ENCODE peak calls at places on chromosome 13, in nine cellular contexts. P is CD4-positive, alpha-beta memory T cell; R is right atrium auricular region; M is right lobe of liver; L is breast epithelium; C is A549; E is pancreas; Z is mesendoderm; S is right cardiac atrium. A is an unnamed sample.

GRCh38 chr13:70375718-70376117 is 267.5 kb upstream of the KLHL1 start:
- DNase-seq in Z (no peak), M (no peak), C (no peak), S (no peak), L (no peak), E (no peak), P (no peak), R (no peak), A (no peak)

GRCh38 chr13:76848596-76848995 is 37.6 kb downstream of the KCTD12 start:
- DNase-seq in L (no peak), R (no peak), Z (no peak), M (no peak), C (no peak), S (peak; percentile 66), P (no peak), E (no peak), A (no peak)

GRCh38 chr13:19781526-19781925 is 1.2 kb downstream of the PSPC1 start:
- DNase-seq in C (no peak), M (no peak), S (no peak), L (no peak), R (no peak), P (no peak), Z (no peak), E (no peak), A (no peak)

GRCh38 chr13:73171926-73172325 is 113.1 kb downstream of the KLF5 start:
- DNase-seq in C (no peak), L (no peak), M (no peak), E (no peak), R (no peak), S (no peak), Z (peak; percentile 89), P (no peak), A (no peak)

GRCh38 chr13:33172911-33173310 is 112.6 kb downstream of the STARD13 start:
- DNase-seq in E (no peak), C (no peak), R (no peak), S (no peak), P (no peak), L (no peak), M (no peak), Z (no peak), A (no peak)

GRCh38 chr13:26861951-26862350 is 101.4 kb upstream of the GPR12 start:
- DNase-seq in S (no peak), C (no peak), E (no peak), M (no peak), P (no peak), R (no peak), L (peak; percentile 35), Z (no peak), A (no peak)

GRCh38 chr13:87887459-87888123 is 216.4 kb downstream of the SLITRK5 start:
- DNase-seq in L (no peak), S (no peak), R (no peak), P (no peak), M (no peak), E (no peak), C (no peak), Z (no peak), A (no peak)

GRCh38 chr13:110312669-110313031 is 5.6 kb downstream of the COL4A2 start:
- DNase-seq in E (no peak), S (no peak), P (no peak), L (peak; percentile 17), R (peak; percentile 59), C (no peak), M (no peak), Z (peak; percentile 52), A (no peak)

GRCh38 chr13:52009985-52010384 is 1.3 kb downstream of the ATP7B start:
- DNase-seq in M (no peak), R (no peak), E (no peak), Z (no peak), P (no peak), C (no peak), S (no peak), L (no peak), A (no peak)

GRCh38 chr13:102703721-102704035 is 8.8 kb upstream of the METTL21C start:
- DNase-seq in S (no peak), P (no peak), E (no peak), Z (peak; percentile 34), C (no peak), R (no peak), M (no peak), L (no peak), A (no peak)

GRCh38 chr13:68509734-68510621 is 1279.8 kb upstream of the PCDH9 start:
- DNase-seq in P (no peak), C (no peak), M (no peak), L (no peak), Z (no peak), E (no peak), R (no peak), S (no peak), A (no peak)

GRCh38 chr13:77305276-77305675 is 21.6 kb downstream of the MYCBP2 start:
- DNase-seq in E (no peak), L (no peak), S (no peak), C (no peak), P (no peak), Z (no peak), R (no peak), M (no peak), A (no peak)

GRCh38 chr13:111006508-111007031 is 91.7 kb upstream of the ANKRD10 start:
- DNase-seq in R (peak; percentile 89), L (peak; percentile 50), M (no peak), S (peak; percentile 94), E (peak; percentile 89), P (no peak), C (no peak), Z (peak; percentile 61), A (peak; percentile 87)

GRCh38 chr13:39515231-39515630 is 87.8 kb downstream of the LHFPL6 start:
- DNase-seq in E (no peak), L (no peak), S (no peak), R (no peak), P (no peak), C (no peak), Z (peak; percentile 79), M (no peak), A (no peak)

GRCh38 chr13:49603318-49603717 is 18.0 kb upstream of the RCBTB1 start:
- DNase-seq in P (no peak), C (no peak), S (no peak), E (no peak), R (no peak), M (no peak), L (no peak), Z (no peak), A (no peak)

DNA sequence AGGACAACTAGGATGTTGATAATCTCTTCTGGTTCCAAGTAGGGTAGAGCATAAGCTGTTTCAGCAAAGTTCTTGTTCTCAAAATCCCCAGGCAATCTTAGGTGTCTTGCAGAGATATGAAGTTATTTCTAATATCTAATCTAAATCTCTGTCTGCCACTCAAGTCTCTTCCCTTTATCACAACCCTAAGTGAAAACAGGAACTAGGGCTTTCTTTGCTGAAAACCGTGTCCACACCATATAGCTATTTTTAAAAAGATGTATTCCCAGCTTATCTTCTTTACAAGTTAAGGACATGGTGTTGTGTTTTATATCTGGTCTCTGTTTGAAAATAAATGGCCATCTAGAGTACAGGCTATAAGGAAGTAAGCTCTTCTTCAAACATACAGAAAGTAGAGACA is 11.3 kb upstream of the RNASEH2B start:
- DNase-seq in S (no peak), L (no peak), M (no peak), R (no peak), P (no peak), Z (no peak), E (no peak), C (no peak), A (no peak)
- H3K4me1 ChIP-seq in S (no peaks in the 10 kb centered on the region), L (no peaks in the 10 kb centered on the region), M (no peaks in the 10 kb centered on the region), R (no peaks in the 10 kb centered on the region), P (peaks cover 15% of the 10 kb centered on the region), Z (no peaks in the 10 kb centered on the region), E (no peaks in the 10 kb centered on the region), C (no peaks in the 10 kb centered on the region), A (peaks cover 8% of the 10 kb centered on the region)

GRCh38 chr13:99045396-99045795 is 67.5 kb upstream of the DOCK9 start:
- DNase-seq in P (no peak), R (no peak), C (no peak), Z (no peak), M (no peak), E (no peak), S (no peak), L (no peak), A (no peak)

GRCh38 chr13:99043700-99044300 is 65.9 kb upstream of the DOCK9 start:
- DNase-seq in P (no peak), C (no peak), Z (no peak), S (no peak), R (no peak), L (no peak), E (no peak), M (no peak), A (no peak)

GRCh38 chr13:99042851-99043250 is 65.0 kb upstream of the DOCK9 start:
- DNase-seq in E (no peak), M (no peak), R (no peak), L (no peak), S (no peak), C (no peak), P (no peak), Z (no peak), A (no peak)

GRCh38 chr13:99046851-99047250 is 69.0 kb upstream of the DOCK9 start:
- DNase-seq in C (no peak), R (no peak), S (no peak), Z (no peak), M (no peak), E (no peak), L (no peak), P (no peak), A (no peak)

DNA sequence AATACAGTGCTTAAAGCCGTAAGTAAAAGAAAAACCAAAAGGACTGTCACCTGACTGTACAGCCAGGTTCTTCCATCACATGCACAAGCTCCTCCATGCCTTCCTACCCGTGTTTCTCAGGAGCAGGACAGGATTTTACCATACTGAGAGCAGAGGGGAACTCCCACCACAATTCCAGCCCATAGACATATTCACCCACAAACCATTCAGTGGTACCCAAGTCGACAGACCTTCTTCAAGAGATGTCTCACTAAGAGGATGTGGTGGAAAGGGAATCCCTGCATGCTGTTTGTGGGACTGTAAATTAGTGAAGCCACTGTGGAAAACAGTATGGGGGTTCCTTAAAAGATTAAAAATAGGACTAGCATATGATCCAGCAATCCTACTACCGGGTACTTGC is 66.9 kb upstream of the DOCK9 start:
- DNase-seq in P (no peak), S (no peak), C (no peak), R (no peak), Z (no peak), L (no peak), E (no peak), M (no peak), A (no peak)
- H3K27ac ChIP-seq in P (peak overlapping the region; percentile 71), S (no peak overlapping the region), C (no peak overlapping the region), R (no peak overlapping the region), Z (no peak overlapping the region), L (no peak overlapping the region), E (no peak overlapping the region), M (no peak overlapping the region), A (no peak overlapping the region)

DNA sequence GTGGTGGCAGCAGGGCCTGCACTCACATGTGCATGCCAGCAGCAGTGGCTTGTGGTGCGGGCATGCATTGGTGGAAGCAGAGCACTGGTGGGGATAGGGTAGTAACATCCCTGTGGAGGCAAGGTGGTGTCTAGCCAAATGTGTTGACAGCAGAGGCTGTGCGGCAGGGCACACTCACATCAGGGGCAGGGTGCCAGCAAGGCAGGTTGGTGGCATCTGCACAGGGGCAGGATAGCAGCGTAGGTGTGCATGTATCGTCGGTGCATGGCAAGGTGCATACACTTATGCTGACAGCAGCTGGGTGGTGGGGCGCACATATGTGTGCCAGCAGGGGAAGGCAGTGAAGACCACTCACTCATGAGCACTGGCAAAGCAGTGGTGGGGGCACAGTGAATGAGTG is 211.5 kb upstream of the CSNK1A1L start:
- DNase-seq in P (no peak), L (no peak), C (no peak), R (no peak), S (no peak), M (no peak), Z (no peak), E (no peak), A (no peak)
- H3K4me3 ChIP-seq in P (no peak overlapping the region), L (no peak overlapping the region), C (no peak overlapping the region), R (no peak overlapping the region), S (no peak overlapping the region), M (no peak overlapping the region), Z (no peak overlapping the region), E (no peak overlapping the region), A (no peak overlapping the region)

GRCh38 chr13:60679131-60679530 is 282.1 kb downstream of the TDRD3 start:
- DNase-seq in C (no peak), P (no peak), M (no peak), E (no peak), R (no peak), Z (no peak), S (no peak), L (no peak), A (no peak)
- H3K4me1 ChIP-seq in C (no peaks in the 10 kb centered on the region), P (no peaks in the 10 kb centered on the region), M (no peaks in the 10 kb centered on the region), E (no peaks in the 10 kb centered on the region), R (no peaks in the 10 kb centered on the region), Z (no peaks in the 10 kb centered on the region), S (no peaks in the 10 kb centered on the region), L (no peaks in the 10 kb centered on the region), A (no peaks in the 10 kb centered on the region)

A was measured in left lung.